ENCODE peak calls at places on chromosomes 13 and 19, in nine cellular contexts. O is transverse colon, S is PC-3, F is mesendoderm, T is left lung, Q is mesenchymal stem cell, A is heart left ventricle, H is mucosa of descending colon, Z is AG09309. D is an unnamed sample.

GRCh38 chr13:59303433-59303832 is 860.3 kb downstream of the DIAPH3 start:
- DNase-seq in H (no peak), S (no peak), F (no peak), Q (no peak), Z (no peak), A (no peak), O (no peak), T (no peak), D (no peak)

GRCh38 chr19:5336195-5336965 is 4.2 kb downstream of the PTPRS start:
- DNase-seq in O (no peak), T (no peak), Q (no peak), S (no peak), F (no peak), A (no peak), Z (no peak), H (no peak), D (no peak)

GRCh38 chr19:36771275-36772231 is 1.1 kb downstream of the ZNF850 start:
- DNase-seq in H (peak), F (peak), T (no peak), A (peak), S (peak), O (peak), Q (peak), Z (peak), D (peak)

GRCh38 chr19:47275866-47276461 is 1.3 kb downstream of the INAFM1 start:
- DNase-seq in H (peak), T (no peak), Z (peak), O (no peak), F (no peak), Q (peak), A (peak), S (no peak), D (no peak)

GRCh38 chr13:75264611-75265010 is 217.4 kb downstream of the TBC1D4 start:
- DNase-seq in Q (no peak), F (peak), T (no peak), S (no peak), H (no peak), A (no peak), O (no peak), Z (no peak), D (no peak)

GRCh38 chr19:58584498-58585441 is 11.6 kb upstream of the MZF1 start:
- DNase-seq in O (no peak), F (no peak), S (no peak), H (no peak), T (no peak), Z (no peak), A (no peak), Q (no peak), D (no peak)

GRCh38 chr13:79407349-79407979 is 1.4 kb upstream of the RBM26 start:
- DNase-seq in T (no peak), S (no peak), O (no peak), H (no peak), A (no peak), F (no peak), Q (no peak), Z (no peak), D (no peak)

GRCh38 chr19:38707512-38708114 is 36.7 kb downstream of the CAPN12 start:
- DNase-seq in F (no peak), S (peak), H (no peak), T (no peak), Z (no peak), A (peak), Q (peak), O (no peak), D (no peak)

GRCh38 chr19:14333101-14333871 is 48.0 kb upstream of the ADGRE5 start:
- DNase-seq in Z (no peak), A (peak), S (peak), F (peak), O (peak), Q (no peak), T (peak), H (peak), D (no peak)

GRCh38 chr13:66665991-66666390 is 564.1 kb downstream of the PCDH9 start:
- DNase-seq in A (no peak), Z (peak), H (no peak), O (no peak), Q (peak), T (peak), S (peak), F (peak), D (peak)

GRCh38 chr13:112652512-112653458 is 37.1 kb upstream of the ATP11A start:
- DNase-seq in A (no peak), T (no peak), F (peak), Z (no peak), O (no peak), Q (no peak), S (peak), H (no peak), D (no peak)

GRCh38 chr19:33429891-33430673 is 56.6 kb downstream of the CEBPG start:
- DNase-seq in O (no peak), F (no peak), T (peak), H (peak), Z (no peak), S (no peak), Q (no peak), A (no peak), D (no peak)

GRCh38 chr13:110274687-110275086 is 32.3 kb downstream of the COL4A1 start:
- DNase-seq in F (peak), H (no peak), A (no peak), Q (no peak), T (no peak), O (no peak), Z (no peak), S (peak), D (no peak)

GRCh38 chr19:33301011-33301899 is 1.1 kb downstream of the CEBPA start:
- DNase-seq in F (no peak), H (peak), Q (peak), O (peak), Z (no peak), A (no peak), T (peak), S (no peak), D (no peak)

GRCh38 chr19:38742296-38742695 is 2.0 kb downstream of the CAPN12 start:
- DNase-seq in Q (no peak), T (no peak), H (no peak), F (no peak), A (no peak), Z (no peak), S (no peak), O (no peak), D (no peak)

GRCh38 chr13:51502206-51502651 is 49.4 kb upstream of the INTS6 start:
- DNase-seq in Z (no peak), H (no peak), A (no peak), F (no peak), Q (peak), S (no peak), O (no peak), T (no peak), D (no peak)

GRCh38 chr13:109180905-109181425 is 551.6 kb downstream of the MYO16 start:
- DNase-seq in S (no peak), T (no peak), F (peak), H (no peak), O (no peak), Z (peak), Q (peak), A (no peak), D (peak)

GRCh38 chr19:32868206-32868950 is 1.2 kb downstream of the SLC7A9 start:
- DNase-seq in Q (no peak), A (no peak), F (no peak), O (no peak), Z (no peak), T (no peak), H (no peak), S (no peak), D (no peak)

GRCh38 chr13:80923907-80924306 is 583.0 kb upstream of the SPRY2 start:
- DNase-seq in Z (no peak), S (no peak), T (no peak), H (no peak), A (no peak), O (no peak), Q (no peak), F (peak), D (no peak)

GRCh38 chr13:31436478-31436877 is 236.7 kb downstream of the B3GLCT start:
- DNase-seq in S (no peak), H (no peak), Z (no peak), O (no peak), Q (peak), A (no peak), T (no peak), F (no peak), D (no peak)

GRCh38 chr19:32322541-32322940 is 22.9 kb upstream of the ZNF507 start:
- DNase-seq in F (no peak), Z (no peak), H (no peak), A (no peak), Q (no peak), T (no peak), S (peak), O (peak), D (no peak)

GRCh38 chr13:21075303-21076264 is 14.2 kb upstream of the LATS2 start:
- DNase-seq in O (no peak), S (no peak), Q (peak), T (peak), Z (no peak), A (peak), F (peak), H (peak), D (no peak)

GRCh38 chr13:112996671-112997091 is 27.7 kb downstream of the MCF2L start:
- DNase-seq in T (peak), Q (no peak), O (peak), H (peak), Z (no peak), S (no peak), F (no peak), A (no peak), D (no peak)

GRCh38 chr19:38889803-38890202 is 9.6 kb downstream of the SIRT2 start:
- DNase-seq in Z (no peak), Q (no peak), T (no peak), A (no peak), F (no peak), S (no peak), O (no peak), H (no peak), D (no peak)

GRCh38 chr13:37495046-37495445 is 103.5 kb downstream of the POSTN start:
- DNase-seq in F (no peak), O (no peak), A (no peak), Q (no peak), T (no peak), Z (no peak), S (peak), H (no peak), D (no peak)

GRCh38 chr19:38877781-38878574 is at the start of gene RINL:
- DNase-seq in Q (no peak), O (peak), Z (no peak), A (peak), S (no peak), T (peak), H (peak), F (no peak), D (no peak)

GRCh38 chr13:113862766-113863510 is 938 bp downstream of the GAS6 start:
- DNase-seq in S (no peak), Q (peak), O (peak), Z (no peak), A (peak), H (peak), F (peak), T (peak), D (no peak)

GRCh38 chr19:48634424-48635262 is 2.5 kb downstream of the DBP start:
- DNase-seq in A (peak), T (peak), S (peak), O (peak), H (peak), F (peak), Z (peak), Q (peak), D (peak)

GRCh38 chr13:97892717-97893116 is 60.8 kb upstream of the IPO5 start:
- DNase-seq in A (no peak), T (no peak), O (no peak), S (peak), H (no peak), Z (peak), Q (peak), F (peak), D (no peak)
- H3K4me3 ChIP-seq in A (no peak), T (no peak), O (no peak), S (no peak), H (no peak), Z (no peak), Q (peak), F (no peak), D (no peak)

GRCh38 chr19:409515-410242 is 732 bp upstream of the C2CD4C start:
- DNase-seq in T (peak), F (peak), Q (peak), O (no peak), S (no peak), H (no peak), A (no peak), Z (no peak), D (no peak)
- H3K4me3 ChIP-seq in T (peak), F (no peak), Q (no peak), O (peak), S (peak), H (no peak), A (peak), Z (no peak), D (peak)

DNA sequence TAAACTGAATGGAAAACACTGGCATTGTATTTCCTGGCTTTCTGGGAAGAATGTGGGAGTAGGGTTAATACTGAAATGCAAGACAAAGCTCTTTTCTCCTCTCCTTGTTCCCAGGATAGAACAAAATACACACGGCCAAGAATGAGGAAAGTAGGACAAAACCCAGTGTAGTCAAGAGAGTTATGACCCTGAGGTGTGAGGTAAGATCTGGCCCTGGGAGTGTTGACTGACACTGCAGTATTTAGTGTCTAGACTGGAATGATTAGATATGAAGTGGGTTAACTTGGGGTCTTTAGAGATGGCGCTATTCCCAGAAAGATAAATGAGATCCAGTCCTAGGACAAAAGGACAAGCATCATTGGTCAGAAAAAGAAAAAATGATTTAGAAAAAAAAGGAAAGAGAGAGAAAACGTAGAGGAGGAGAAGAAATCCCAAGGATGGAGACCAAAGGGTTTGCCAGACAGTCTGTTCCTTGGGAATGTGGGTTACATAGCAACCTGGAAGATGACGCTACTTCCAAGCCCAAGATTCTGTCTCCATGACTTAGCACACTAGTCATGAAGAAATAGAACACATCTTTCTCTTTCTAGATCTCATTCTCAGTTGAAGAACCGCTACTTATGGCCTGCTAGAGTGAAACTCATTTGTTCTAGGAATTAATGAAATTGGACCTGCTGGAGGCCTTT is 543.6 kb upstream of the GPC6 start:
- DNase-seq in H (no peak), O (no peak), A (no peak), Q (no peak), S (no peak), T (no peak), Z (no peak), F (no peak), D (no peak)
- H3K4me3 ChIP-seq in H (no peak), O (no peak), A (no peak), Q (no peak), S (no peak), T (no peak), Z (no peak), F (no peak), D (no peak)

DNA sequence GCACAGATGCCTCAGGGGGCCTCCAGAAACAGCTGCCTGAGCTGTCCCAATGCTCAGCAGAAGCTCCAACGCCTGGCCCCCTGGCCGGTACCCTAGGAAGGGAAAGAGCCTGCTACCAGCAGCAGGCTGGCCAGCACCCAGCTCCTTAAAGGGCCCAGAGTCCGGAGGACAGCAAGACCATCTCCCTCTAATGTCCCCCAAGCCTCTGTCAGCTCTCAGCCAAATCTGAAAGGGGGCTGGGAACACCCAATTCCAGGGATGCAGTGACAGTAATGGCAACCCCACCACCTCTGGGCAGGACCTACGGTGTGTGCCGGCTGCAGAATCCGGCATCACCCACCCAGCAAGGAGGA is 4.2 kb downstream of the PPP6R1 start:
- DNase-seq in S (no peak), Q (no peak), F (no peak), O (no peak), T (no peak), Z (no peak), H (no peak), A (no peak), D (no peak)
- H3K4me3 ChIP-seq in S (peak), Q (peak), F (no peak), O (peak), T (peak), Z (no peak), H (no peak), A (peak), D (no peak)

GRCh38 chr19:50313812-50314536 is 15.2 kb downstream of the KCNC3 start:
- DNase-seq in S (peak), O (no peak), Z (no peak), F (peak), A (no peak), Q (no peak), H (no peak), T (peak), D (no peak)
- H3K4me3 ChIP-seq in S (peak), O (no peak), Z (no peak), F (no peak), A (no peak), Q (no peak), H (no peak), T (no peak), D (no peak)

GRCh38 chr19:21704320-21704719 is 63.1 kb downstream of the ZNF100 start:
- DNase-seq in S (no peak), A (no peak), O (no peak), F (peak), T (no peak), H (no peak), Q (no peak), Z (no peak), D (no peak)
- H3K4me3 ChIP-seq in S (no peak), A (no peak), O (no peak), F (no peak), T (no peak), H (no peak), Q (no peak), Z (no peak), D (no peak)

GRCh38 chr13:99290890-99291289 is 16.3 kb downstream of the GPR183 start:
- DNase-seq in S (no peak), Q (no peak), O (no peak), Z (no peak), F (no peak), T (no peak), A (no peak), H (no peak), D (no peak)

GRCh38 chr13:99289674-99290337 is 17.4 kb downstream of the GPR183 start:
- DNase-seq in Q (no peak), S (no peak), A (no peak), Z (no peak), H (no peak), T (no peak), O (no peak), F (no peak), D (no peak)

GRCh38 chr13:99288069-99288468 is 19.1 kb downstream of the GPR183 start:
- DNase-seq in A (no peak), S (no peak), Z (no peak), T (no peak), Q (no peak), O (no peak), H (no peak), F (no peak), D (no peak)

GRCh38 chr13:99287544-99287943 is 19.7 kb downstream of the GPR183 start:
- DNase-seq in O (no peak), Z (no peak), Q (no peak), F (no peak), H (no peak), A (no peak), S (no peak), T (no peak), D (no peak)

GRCh38 chr13:99289265-99289664 is 17.9 kb downstream of the GPR183 start:
- DNase-seq in S (no peak), Q (no peak), H (no peak), A (no peak), Z (no peak), T (no peak), O (no peak), F (no peak), D (no peak)
- H3K4me3 ChIP-seq in S (no peak), Q (no peak), H (no peak), A (no peak), Z (no peak), T (no peak), O (no peak), F (no peak), D (no peak)

DNA sequence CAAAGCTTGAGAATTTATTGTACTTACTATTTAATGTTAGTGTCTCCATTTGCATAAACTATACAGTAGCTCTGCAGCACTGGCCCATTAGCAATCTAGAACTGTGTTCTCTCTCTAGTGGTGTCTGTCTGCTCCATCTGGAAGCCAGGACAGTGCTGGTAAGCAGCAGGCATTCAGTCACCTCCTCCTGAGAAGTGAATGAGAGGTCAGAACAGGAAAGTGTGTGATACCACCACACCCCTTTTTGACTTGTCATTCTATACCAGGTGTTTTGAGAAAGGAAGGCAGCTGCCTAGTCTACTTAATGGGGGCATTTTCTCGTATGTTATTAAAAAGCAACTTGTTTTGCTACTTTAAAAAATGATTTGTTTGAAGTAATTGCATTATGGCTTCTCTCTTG is 3.9 kb downstream of the COG3 start:
- DNase-seq in H (no peak), Q (no peak), T (no peak), A (no peak), O (peak), Z (no peak), F (no peak), S (no peak), D (no peak)
- H3K4me3 ChIP-seq in H (no peak), Q (no peak), T (no peak), A (no peak), O (no peak), Z (no peak), F (no peak), S (no peak), D (no peak)

DNA sequence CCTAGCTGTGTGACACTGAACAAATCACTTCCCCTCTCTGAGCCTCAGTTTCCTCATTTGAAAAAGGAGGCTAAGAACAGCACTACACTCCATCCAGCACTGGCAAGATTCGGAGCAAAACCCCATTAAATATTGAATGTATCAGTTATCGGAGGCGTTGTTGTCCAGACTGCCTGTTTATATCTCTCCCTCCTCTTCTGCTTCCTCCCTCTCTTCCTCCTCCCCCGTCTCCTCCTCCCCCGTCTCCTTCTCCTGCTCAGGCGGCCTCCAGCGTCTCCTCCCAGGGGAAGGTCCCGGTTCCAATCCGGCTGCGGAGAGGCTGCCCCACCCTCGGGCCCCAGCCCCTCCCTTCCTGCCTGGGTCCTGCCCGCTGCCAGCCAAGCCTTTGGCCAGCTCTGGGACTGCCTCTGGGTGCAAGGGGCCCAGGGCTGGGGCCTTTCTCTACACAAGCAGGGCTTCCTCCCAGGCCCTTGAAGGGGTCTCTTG is 2.0 kb downstream of the RRAS start:
- DNase-seq in F (peak), T (peak), O (peak), H (peak), S (peak), A (peak), Q (peak), Z (peak), D (peak)
- H3K4me3 ChIP-seq in F (no peak), T (peak), O (peak), H (no peak), S (peak), A (peak), Q (peak), Z (peak), D (peak)